ENCODE peak calls at places on chromosomes 7 and 10, in seven cellular contexts. Y is astrocyte, I is left ventricle myocardium inferior, F is NT2/D1, W is lower lobe of right lung, O is neural progenitor cell, B is SJSA1. T is an unnamed sample.

GRCh38 chr10:77925795-77926565 is 575 bp downstream of the DLG5 start:
- DNase-seq in Y (no peak), I (peak; percentile 45), F (no peak), W (peak; percentile 72), O (peak; percentile 72), B (no peak), T (peak; percentile 53)

GRCh38 chr10:81130014-81130413 is 592.3 kb downstream of the SH2D4B start:
- DNase-seq in Y (no peak), I (no peak), F (no peak), W (no peak), O (no peak), B (no peak), T (no peak)

GRCh38 chr10:121627810-121628209 is 29.6 kb upstream of the FGFR2 start:
- DNase-seq in Y (peak; percentile 18), I (no peak), F (no peak), W (no peak), O (no peak), B (no peak), T (no peak)

GRCh38 chr10:85915245-85915846 is 451.2 kb downstream of the GRID1 start:
- DNase-seq in Y (no peak), I (no peak), F (no peak), W (no peak), O (no peak), B (no peak), T (no peak)

GRCh38 chr10:8072211-8072610 is 17.7 kb downstream of the GATA3 start:
- DNase-seq in Y (no peak), I (no peak), F (no peak), W (no peak), O (no peak), B (no peak), T (no peak)

GRCh38 chr10:121112618-121113384 is 261.6 kb downstream of the WDR11 start:
- DNase-seq in Y (no peak), I (no peak), F (no peak), W (no peak), O (peak; percentile 61), B (no peak), T (no peak)

GRCh38 chr10:8054498-8055407 is at the start of gene GATA3:
- DNase-seq in Y (peak; percentile 68), I (peak; percentile 62), F (no peak), W (peak; percentile 78), O (peak; percentile 84), B (peak; percentile 64), T (peak; percentile 59)

GRCh38 chr10:30727524-30727923 is 98.0 kb upstream of the LYZL2 start:
- DNase-seq in Y (no peak), I (no peak), F (no peak), W (no peak), O (no peak), B (no peak), T (no peak)

GRCh38 chr7:3029138-3029537 is 14.5 kb downstream of the CARD11 start:
- DNase-seq in Y (no peak), I (no peak), F (no peak), W (no peak), O (peak; percentile 54), B (no peak), T (no peak)

GRCh38 chr7:157997991-157998505 is 589.6 kb downstream of the PTPRN2 start:
- DNase-seq in Y (no peak), I (no peak), F (no peak), W (no peak), O (no peak), B (no peak), T (no peak)

GRCh38 chr10:11776080-11776479 is 33.9 kb downstream of the ECHDC3 start:
- DNase-seq in Y (peak; percentile 7), I (no peak), F (no peak), W (no peak), O (no peak), B (no peak), T (no peak)

GRCh38 chr7:134347567-134347966 is 30.8 kb upstream of the SLC35B4 start:
- DNase-seq in Y (no peak), I (no peak), F (no peak), W (no peak), O (no peak), B (no peak), T (no peak)

GRCh38 chr10:125153693-125154490 is 6.5 kb downstream of the CTBP2 start:
- DNase-seq in Y (peak; percentile 56), I (no peak), F (no peak), W (no peak), O (no peak), B (no peak), T (no peak)

GRCh38 chr10:86668297-86669165 is at the start of gene LDB3:
- DNase-seq in Y (peak; percentile 65), I (peak; percentile 80), F (no peak), W (no peak), O (peak; percentile 58), B (peak; percentile 41), T (peak; percentile 58)

GRCh38 chr7:15720849-15721471 is 34.5 kb upstream of the MEOX2 start:
- DNase-seq in Y (peak; percentile 10), I (no peak), F (peak; percentile 38), W (no peak), O (peak; percentile 25), B (peak; percentile 23), T (peak; percentile 5)

GRCh38 chr10:117461766-117462423 is 80.7 kb upstream of the EMX2 start:
- DNase-seq in Y (peak; percentile 85), I (no peak), F (no peak), W (no peak), O (no peak), B (peak; percentile 84), T (peak; percentile 95)

GRCh38 chr7:70870349-70870748 is 261.6 kb upstream of the GALNT17 start:
- DNase-seq in Y (no peak), I (no peak), F (no peak), W (no peak), O (no peak), B (no peak), T (no peak)

DNA sequence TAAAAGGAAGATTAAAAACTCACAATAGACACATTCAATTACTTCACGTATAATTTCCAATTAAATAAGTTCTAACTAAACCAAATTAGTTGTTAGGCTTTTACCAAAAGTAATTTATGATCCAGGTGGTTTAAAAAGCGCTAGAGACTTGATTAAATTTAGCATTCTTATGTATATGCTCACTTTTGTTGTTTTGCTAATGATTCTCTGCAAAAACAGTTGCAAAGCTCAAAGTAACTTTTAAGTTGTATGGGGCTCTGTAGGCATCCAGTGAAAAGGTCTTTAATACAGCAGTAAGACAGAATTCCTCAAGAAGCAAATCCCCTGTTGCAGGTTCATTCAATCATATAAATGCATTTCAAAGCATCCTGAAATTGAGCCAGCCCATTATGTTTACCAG is 15.6 kb upstream of the PNPLA8 start:
- DNase-seq in Y (no peak), I (no peak), F (no peak), W (no peak), O (peak; percentile 3), B (no peak), T (no peak)
- H3K4me3 ChIP-seq in Y (no peak overlapping the region), I (no peak overlapping the region), F (no peak overlapping the region), W (no peak overlapping the region), O (no peak overlapping the region), B (no peak overlapping the region), T (no peak overlapping the region)

GRCh38 chr7:120992272-120993010 is 3.9 kb downstream of the CPED1 start:
- DNase-seq in Y (no peak), I (no peak), F (no peak), W (no peak), O (no peak), B (no peak), T (no peak)

GRCh38 chr7:120990468-120991118 is 2.1 kb downstream of the CPED1 start:
- DNase-seq in Y (no peak), I (no peak), F (no peak), W (no peak), O (no peak), B (peak; percentile 59), T (no peak)

GRCh38 chr7:120993011-120993574 is 4.6 kb downstream of the CPED1 start:
- DNase-seq in Y (no peak), I (no peak), F (no peak), W (no peak), O (no peak), B (no peak), T (no peak)

GRCh38 chr7:120991133-120991532 is 2.6 kb downstream of the CPED1 start:
- DNase-seq in Y (no peak), I (no peak), F (no peak), W (no peak), O (no peak), B (no peak), T (no peak)

GRCh38 chr7:120991570-120991969 is 3.1 kb downstream of the CPED1 start:
- DNase-seq in Y (peak; percentile 79), I (no peak), F (no peak), W (no peak), O (no peak), B (peak; percentile 67), T (no peak)
- H3K27me3 ChIP-seq in Y (no peaks in the 10 kb centered on the region), I (no peaks in the 10 kb centered on the region), F (peaks cover 24% of the 10 kb centered on the region), W (no peaks in the 10 kb centered on the region), O (peaks cover 40% of the 10 kb centered on the region), B (no peaks in the 10 kb centered on the region), T (no peaks in the 10 kb centered on the region)

GRCh38 chr7:151380199-151381082 is 29.4 kb downstream of the WDR86 start:
- DNase-seq in Y (no peak), I (no peak), F (no peak), W (no peak), O (no peak), B (no peak), T (no peak)

GRCh38 chr7:151379534-151380198 is 30.2 kb downstream of the WDR86 start:
- DNase-seq in Y (no peak), I (no peak), F (no peak), W (no peak), O (no peak), B (no peak), T (no peak)

GRCh38 chr7:151381083-151381332 is 28.8 kb downstream of the WDR86 start:
- DNase-seq in Y (no peak), I (no peak), F (no peak), W (no peak), O (no peak), B (no peak), T (no peak)

GRCh38 chr7:151382079-151382885 is 27.6 kb downstream of the WDR86 start:
- DNase-seq in Y (no peak), I (peak; percentile 14), F (no peak), W (no peak), O (no peak), B (no peak), T (no peak)

DNA sequence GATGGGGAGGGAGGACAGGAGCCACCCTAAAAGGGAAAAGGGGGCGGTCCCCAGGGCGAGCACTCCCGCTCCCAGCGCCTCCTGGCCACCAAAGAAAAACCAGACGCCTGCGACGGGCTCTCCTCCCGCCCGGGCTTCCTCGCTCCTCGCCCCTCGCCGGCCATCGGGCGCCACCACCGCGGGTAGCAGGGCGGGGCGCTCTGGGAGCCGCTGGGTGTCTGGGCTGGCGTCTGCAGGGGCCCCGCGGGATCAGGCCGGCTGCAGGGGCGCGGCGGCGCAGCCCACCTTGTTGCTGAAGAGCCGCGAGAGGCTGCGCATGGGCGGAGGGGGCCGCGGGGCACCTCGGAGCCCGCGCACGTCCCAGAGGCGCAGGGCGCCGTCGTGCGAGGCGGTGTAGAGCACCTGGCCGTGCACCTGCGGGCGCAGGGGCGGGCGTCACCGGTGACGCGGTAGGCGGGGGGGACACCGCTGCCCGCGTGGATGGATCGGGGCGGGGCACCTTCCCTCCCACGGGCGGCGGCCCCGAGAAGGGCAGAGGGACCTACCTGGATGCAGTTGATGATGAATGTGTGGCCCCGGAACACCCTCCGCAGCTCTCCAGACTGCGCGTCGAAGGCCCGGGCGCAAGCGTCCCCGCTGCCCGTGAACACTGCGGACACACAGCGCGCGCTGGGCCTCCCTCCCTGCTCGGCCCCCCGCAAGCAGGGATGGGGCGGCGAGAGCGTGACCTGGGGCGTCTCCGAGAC is 28.3 kb downstream of the WDR86 start:
- DNase-seq in Y (no peak), I (no peak), F (no peak), W (no peak), O (peak; percentile 73), B (no peak), T (no peak)
- H3K4me3 ChIP-seq in Y (no peak overlapping the region), I (peak overlapping the region; percentile 61), F (peak overlapping the region; percentile 8), W (peak overlapping the region; percentile 41), O (peak overlapping the region; percentile 47), B (no peak overlapping the region), T (no peak overlapping the region)

GRCh38 chr7:117322741-117323584 is at the start of gene WNT2:
- DNase-seq in Y (no peak), I (no peak), F (no peak), W (no peak), O (peak; percentile 51), B (peak; percentile 39), T (no peak)
- H3K27me3 ChIP-seq in Y (peaks cover 42% of the 10 kb centered on the region), I (peaks cover 76% of the 10 kb centered on the region), F (peaks cover 69% of the 10 kb centered on the region), W (peaks cover 30% of the 10 kb centered on the region), O (peaks cover 95% of the 10 kb centered on the region), B (peaks cover 20% of the 10 kb centered on the region), T (peaks cover 16% of the 10 kb centered on the region)

T was measured in MG63.